ENCODE peak calls at places on chromosomes 3 and 15, in nine cellular contexts. V is A549, E is HL-60, I is GM23338, R is K562, M is Panc1, J is GM12878, L is HepG2, P is SK-N-SH. K is an unnamed sample.

GRCh38 chr15:70643783-70644125 is 119.6 kb downstream of the UACA start:
- DNase-seq in E (no peak), V (peak), I (no peak), R (no peak), L (peak), M (peak), J (no peak), P (no peak), K (peak)

GRCh38 chr3:17399586-17399985 is 342.8 kb downstream of the TBC1D5 start:
- DNase-seq in V (no peak), I (no peak), M (no peak), R (no peak), E (no peak), P (no peak), J (peak), L (no peak), K (no peak)

GRCh38 chr15:67177750-67178149 is 76.7 kb downstream of the AAGAB start:
- DNase-seq in M (no peak), R (no peak), L (no peak), P (no peak), J (no peak), E (no peak), I (no peak), V (no peak), K (no peak)

GRCh38 chr15:71806452-71806931 is 3.9 kb upstream of the NR2E3 start:
- DNase-seq in J (no peak), V (no peak), P (peak), E (no peak), R (no peak), M (no peak), I (peak), L (no peak), K (no peak)

GRCh38 chr3:168926426-168926825 is 737.1 kb downstream of the MECOM start:
- DNase-seq in I (no peak), V (no peak), J (no peak), L (no peak), R (no peak), P (no peak), M (no peak), E (no peak), K (no peak)

GRCh38 chr3:38662544-38662943 is 13.1 kb upstream of the SCN5A start:
- DNase-seq in V (no peak), J (no peak), R (no peak), P (no peak), L (peak), I (peak), M (no peak), E (no peak), K (peak)

GRCh38 chr3:177251756-177252155 is 54.5 kb upstream of the TBL1XR1 start:
- DNase-seq in V (no peak), J (no peak), R (no peak), M (no peak), P (no peak), I (no peak), E (peak), L (no peak), K (no peak)

GRCh38 chr3:85710490-85710889 is 751.7 kb downstream of the CADM2 start:
- DNase-seq in R (no peak), V (no peak), E (no peak), I (no peak), L (no peak), J (no peak), M (no peak), P (no peak), K (no peak)

GRCh38 chr15:75138016-75138999 is 63.4 kb upstream of the C15orf39 start:
- DNase-seq in R (no peak), J (no peak), I (no peak), L (no peak), P (no peak), M (no peak), V (no peak), E (no peak), K (no peak)

GRCh38 chr15:98076021-98076816 is 115.7 kb downstream of the ARRDC4 start:
- DNase-seq in L (no peak), V (no peak), P (no peak), J (no peak), M (no peak), R (peak), I (no peak), E (no peak), K (no peak)

GRCh38 chr3:143383433-143383832 is 263.9 kb downstream of the CHST2 start:
- DNase-seq in V (no peak), M (no peak), P (no peak), J (no peak), I (no peak), R (no peak), L (no peak), E (no peak), K (no peak)

GRCh38 chr15:69071265-69071664 is 56.8 kb downstream of the NOX5 start:
- DNase-seq in R (no peak), E (no peak), L (no peak), V (no peak), P (no peak), J (no peak), I (no peak), M (no peak), K (no peak)

GRCh38 chr3:19598870-19599269 is 335.1 kb downstream of the EFHB start:
- DNase-seq in E (no peak), I (no peak), V (no peak), P (no peak), R (no peak), J (peak), L (no peak), M (no peak), K (no peak)

GRCh38 chr3:66501483-66502266 is 853 bp upstream of the LRIG1 start:
- DNase-seq in P (no peak), E (no peak), J (no peak), L (no peak), I (no peak), R (no peak), V (no peak), M (no peak), K (no peak)

GRCh38 chr15:84905016-84905916 is 20.8 kb downstream of the SLC28A1 start:
- DNase-seq in E (no peak), M (no peak), I (no peak), P (no peak), J (no peak), V (no peak), L (no peak), R (no peak), K (no peak)

GRCh38 chr3:18445421-18446066 is 20.4 kb upstream of the SATB1 start:
- DNase-seq in L (no peak), P (peak), E (no peak), J (no peak), R (no peak), V (no peak), M (no peak), I (peak), K (no peak)

GRCh38 chr3:111418388-111418787 is 123.6 kb upstream of the CD96 start:
- DNase-seq in E (no peak), I (no peak), J (no peak), V (no peak), L (no peak), R (no peak), P (no peak), M (no peak), K (no peak)

GRCh38 chr3:28476194-28476593 is 127.6 kb upstream of the AZI2 start:
- DNase-seq in J (peak), M (no peak), I (peak), E (peak), P (peak), V (peak), R (peak), L (peak), K (peak)

DNA sequence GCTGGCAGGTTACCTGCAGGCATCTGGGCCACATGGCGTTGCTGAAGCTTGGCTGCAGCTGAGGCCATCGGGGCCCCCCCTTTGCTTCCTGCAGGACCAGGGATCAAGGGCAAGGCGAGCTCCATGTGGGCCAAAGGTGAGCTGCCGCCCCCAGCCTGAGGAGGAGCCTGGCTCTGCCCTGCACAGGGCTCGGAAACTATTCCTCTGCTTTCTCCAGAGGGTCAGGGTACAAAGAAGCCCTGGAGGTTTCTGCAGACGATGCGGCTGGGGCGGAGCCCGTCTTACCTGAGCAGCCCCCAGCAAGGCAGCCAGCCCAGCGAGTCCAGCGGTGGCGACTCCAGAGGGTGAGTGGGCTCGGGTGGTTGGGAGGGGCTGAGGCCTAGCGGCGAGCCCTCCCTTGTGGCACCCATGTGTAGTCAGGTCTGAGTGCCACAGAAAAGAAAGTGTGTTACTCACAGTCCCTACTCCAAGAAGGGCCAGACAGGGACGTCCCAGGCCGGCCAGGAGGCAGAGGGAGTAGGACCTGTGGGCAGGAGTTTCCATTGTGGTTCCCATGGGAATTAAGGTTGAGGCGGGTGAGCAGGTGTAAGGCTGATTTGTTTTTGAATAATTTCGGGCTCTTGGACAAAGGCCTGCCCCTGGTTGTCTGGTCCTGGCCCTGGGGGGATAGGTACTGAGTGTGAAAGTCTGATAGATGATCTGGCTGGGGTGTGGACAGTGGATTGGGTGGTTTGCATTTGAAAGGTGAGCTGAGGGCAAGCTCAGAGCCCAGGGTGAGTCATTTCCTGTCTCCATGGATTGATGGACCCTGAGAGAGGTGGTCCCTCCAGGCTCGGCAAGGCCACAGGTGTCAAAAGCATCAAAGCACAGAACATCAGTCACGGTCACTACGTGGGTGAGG is 25.4 kb downstream of the CFAP100 start:
- DNase-seq in M (no peak), J (no peak), E (no peak), P (peak), L (peak), R (no peak), V (no peak), I (peak), K (no peak)
- TF ChIP-seq REST in M (no peak), J (no peak), E (no peak), P (no peak), L (no peak), R (no peak), V (no peak), I (no peak), K (no peak)

GRCh38 chr15:43932907-43933306 is 106.1 kb downstream of the WDR76 start:
- DNase-seq in R (no peak), I (no peak), P (no peak), V (no peak), J (no peak), L (no peak), M (no peak), E (no peak), K (no peak)

GRCh38 chr15:43932036-43932435 is 105.2 kb downstream of the WDR76 start:
- DNase-seq in P (no peak), R (no peak), M (no peak), E (no peak), L (no peak), V (no peak), I (no peak), J (no peak), K (no peak)

GRCh38 chr15:43930079-43930478 is 103.3 kb downstream of the WDR76 start:
- DNase-seq in P (no peak), V (no peak), E (no peak), R (no peak), M (no peak), L (no peak), J (no peak), I (peak), K (no peak)

GRCh38 chr15:43928152-43928551 is 101.3 kb downstream of the WDR76 start:
- DNase-seq in L (no peak), V (no peak), R (no peak), J (no peak), P (no peak), E (no peak), M (no peak), I (peak), K (no peak)

DNA sequence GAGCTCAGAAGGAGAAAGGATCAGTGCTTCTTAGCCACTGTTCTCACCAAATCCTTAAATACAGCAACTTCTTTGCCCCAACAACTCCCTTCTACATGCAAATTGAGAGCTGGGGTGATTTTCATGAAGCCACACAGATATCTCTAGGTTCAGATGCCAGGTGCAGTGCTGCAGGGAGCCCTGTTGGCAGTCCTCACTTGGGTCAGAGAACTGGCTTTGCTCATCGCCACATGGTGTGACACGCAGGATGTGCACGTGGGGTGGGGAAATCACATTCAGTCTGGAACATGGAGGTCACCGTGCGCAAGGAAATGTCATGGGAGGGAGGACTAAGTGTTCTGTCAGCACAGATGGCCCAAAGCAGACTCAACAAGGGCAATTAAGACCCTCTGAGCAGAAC is 103.8 kb downstream of the WDR76 start:
- DNase-seq in V (no peak), L (no peak), M (no peak), R (no peak), I (no peak), P (no peak), E (no peak), J (no peak), K (no peak)
- TF ChIP-seq REST in V (no peak), L (no peak), M (no peak), R (no peak), I (no peak), P (no peak), E (no peak), J (no peak), K (no peak)

GRCh38 chr15:91045065-91045464 is 22.7 kb upstream of the VPS33B start:
- DNase-seq in J (no peak), P (no peak), I (no peak), E (no peak), M (no peak), V (no peak), L (no peak), R (no peak), K (no peak)
- TF ChIP-seq REST in J (no peak), P (no peak), I (no peak), E (no peak), M (no peak), V (no peak), L (no peak), R (no peak), K (no peak)

GRCh38 chr3:180875071-180875698 is 37.3 kb upstream of the FXR1 start:
- DNase-seq in E (no peak), I (no peak), P (no peak), M (no peak), L (no peak), V (no peak), J (no peak), R (no peak), K (no peak)

GRCh38 chr3:180871901-180872300 is 40.6 kb upstream of the FXR1 start:
- DNase-seq in J (no peak), M (no peak), E (no peak), P (no peak), L (no peak), I (no peak), V (no peak), R (no peak), K (no peak)

DNA sequence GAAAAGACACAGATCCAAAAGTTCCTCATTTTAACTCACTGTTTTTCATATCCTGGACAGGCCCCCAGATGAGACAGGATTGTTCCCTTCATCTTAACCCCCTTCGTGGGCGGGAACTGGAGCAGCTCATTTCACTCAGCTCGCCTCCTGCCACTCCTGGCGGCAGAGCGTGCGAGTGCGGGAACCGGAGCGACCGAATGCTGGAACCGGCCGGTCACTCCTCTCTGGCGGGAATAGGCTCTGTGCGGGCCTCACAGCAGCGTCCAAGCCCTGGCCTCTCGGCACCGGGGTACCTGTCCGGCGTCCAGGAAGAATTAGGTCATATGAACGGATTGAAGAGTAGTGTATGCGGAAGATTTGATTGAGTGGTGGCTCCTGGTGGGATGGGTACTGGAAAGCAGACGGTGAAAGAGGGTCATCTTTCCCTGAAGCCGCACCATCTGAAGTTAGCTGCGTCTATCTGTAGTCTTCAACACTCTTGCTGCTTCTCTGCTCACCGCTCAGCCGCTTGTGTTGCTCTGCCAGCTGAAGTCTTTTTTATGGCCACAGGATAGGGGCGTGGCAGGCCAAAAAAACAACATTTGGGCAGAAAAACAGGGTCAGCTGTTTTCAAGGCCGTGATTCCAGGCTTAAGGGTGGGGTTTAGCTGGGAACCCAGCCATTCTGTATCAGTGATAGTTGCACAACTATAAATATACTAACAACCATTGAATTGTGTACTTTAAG is 42.3 kb upstream of the FXR1 start:
- DNase-seq in M (no peak), P (no peak), E (no peak), V (no peak), R (peak), L (no peak), I (peak), J (no peak), K (no peak)
- TF ChIP-seq REST in M (no peak), P (no peak), E (no peak), V (no peak), R (no peak), L (no peak), I (no peak), J (no peak), K (no peak)

DNA sequence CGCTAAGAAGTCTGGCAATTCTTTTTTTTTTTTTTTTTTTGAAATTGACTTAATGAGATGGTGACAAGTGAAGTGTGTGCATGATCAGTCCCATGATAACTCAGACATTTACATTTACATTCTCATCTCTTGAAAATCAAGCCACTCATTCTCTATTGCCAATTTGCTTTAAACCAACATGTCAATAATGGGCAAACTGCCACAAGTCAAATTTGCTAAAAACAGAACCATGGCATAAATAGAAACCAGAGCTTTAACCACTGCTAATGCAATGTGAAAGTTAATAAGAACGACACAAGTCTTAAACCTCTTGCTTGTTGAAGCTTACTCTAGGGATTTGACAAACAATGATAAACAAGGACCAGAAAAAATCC is 12.0 kb upstream of the COL8A1 start:
- DNase-seq in L (no peak), J (peak), R (no peak), M (no peak), V (no peak), I (no peak), P (no peak), E (no peak), K (no peak)
- TF ChIP-seq REST in L (no peak), J (no peak), R (no peak), M (no peak), V (no peak), I (no peak), P (no peak), E (no peak), K (no peak)